ENCODE peak calls at places on chromosomes 5 and 9, in seven cellular contexts. Q is tibial artery, A is fibroblast of mammary gland, B is epithelial cell of proximal tubule, T is astrocyte of the spinal cord, P is HFF-Myc, J is brain microvascular endothelial cell. R is an unnamed sample.

GRCh38 chr5:134553816-134554215 is 28.3 kb downstream of the JADE2 start:
- DNase-seq in Q (no peak), A (no peak), B (no peak), T (no peak), P (no peak), J (no peak), R (no peak)

GRCh38 chr9:4489919-4490704 is at the start of gene SLC1A1:
- DNase-seq in Q (peak), A (peak), B (no peak), T (peak), P (no peak), J (peak), R (peak)

GRCh38 chr5:34923694-34924461 is 5.5 kb upstream of the DNAJC21 start:
- DNase-seq in Q (no peak), A (peak), B (peak), T (peak), P (peak), J (peak), R (peak)

GRCh38 chr9:7976167-7976755 is 176.7 kb upstream of the DMAC1 start:
- DNase-seq in Q (no peak), A (no peak), B (peak), T (peak), P (no peak), J (no peak), R (no peak)

GRCh38 chr5:90803376-90803775 is 244.8 kb downstream of the ADGRV1 start:
- DNase-seq in Q (no peak), A (no peak), B (no peak), T (no peak), P (no peak), J (no peak), R (no peak)

GRCh38 chr9:112921549-112921948 is 30.9 kb upstream of the SLC46A2 start:
- DNase-seq in Q (no peak), A (peak), B (no peak), T (peak), P (peak), J (peak), R (peak)

GRCh38 chr9:125233678-125234077 is 7.5 kb downstream of the HSPA5 start:
- DNase-seq in Q (no peak), A (peak), B (peak), T (peak), P (peak), J (peak), R (peak)

GRCh38 chr5:91357012-91357634 is 26.0 kb downstream of the ARRDC3 start:
- DNase-seq in Q (no peak), A (no peak), B (no peak), T (no peak), P (no peak), J (no peak), R (no peak)

GRCh38 chr5:149745-150450 is 41.4 kb upstream of the LRRC14B start:
- DNase-seq in Q (no peak), A (peak), B (no peak), T (peak), P (peak), J (no peak), R (peak)

GRCh38 chr9:136385015-136385414 is 11.5 kb upstream of the CARD9 start:
- DNase-seq in Q (no peak), A (no peak), B (no peak), T (no peak), P (no peak), J (no peak), R (no peak)

GRCh38 chr5:170501931-170502330 is 1.9 kb upstream of the KCNIP1 start:
- DNase-seq in Q (no peak), A (no peak), B (no peak), T (no peak), P (no peak), J (no peak), R (no peak)

GRCh38 chr9:89718635-89719034 is 113.8 kb downstream of the GADD45G start:
- DNase-seq in Q (no peak), A (no peak), B (no peak), T (no peak), P (no peak), J (no peak), R (no peak)

GRCh38 chr5:149108651-149109280 is 32.5 kb upstream of the ABLIM3 start:
- DNase-seq in Q (no peak), A (peak), B (no peak), T (no peak), P (no peak), J (no peak), R (peak)

GRCh38 chr9:120932086-120932818 is 5.7 kb upstream of the TRAF1 start:
- DNase-seq in Q (no peak), A (no peak), B (no peak), T (no peak), P (no peak), J (no peak), R (no peak)

GRCh38 chr9:91303741-91304140 is 58.0 kb downstream of the AUH start:
- DNase-seq in Q (no peak), A (no peak), B (no peak), T (no peak), P (no peak), J (no peak), R (no peak)

GRCh38 chr5:96434201-96434645 is 1.2 kb upstream of the PCSK1 start:
- DNase-seq in Q (peak), A (peak), B (peak), T (peak), P (peak), J (peak), R (peak)

GRCh38 chr5:68911840-68912690 is 181.7 kb upstream of the SLC30A5 start:
- DNase-seq in Q (no peak), A (peak), B (no peak), T (peak), P (peak), J (peak), R (peak)

GRCh38 chr5:171158581-171158980 is 150.5 kb upstream of the TLX3 start:
- DNase-seq in Q (no peak), A (no peak), B (no peak), T (no peak), P (no peak), J (no peak), R (no peak)

GRCh38 chr9:114687034-114687433 is 5.0 kb upstream of the TEX48 start:
- DNase-seq in Q (no peak), A (peak), B (no peak), T (peak), P (no peak), J (peak), R (no peak)

GRCh38 chr5:174596429-174596828 is 128.0 kb upstream of the MSX2 start:
- DNase-seq in Q (no peak), A (no peak), B (peak), T (no peak), P (no peak), J (peak), R (no peak)

GRCh38 chr5:152632380-152632779 is 227.3 kb upstream of the NMUR2 start:
- DNase-seq in Q (no peak), A (no peak), B (peak), T (no peak), P (no peak), J (no peak), R (no peak)

DNA sequence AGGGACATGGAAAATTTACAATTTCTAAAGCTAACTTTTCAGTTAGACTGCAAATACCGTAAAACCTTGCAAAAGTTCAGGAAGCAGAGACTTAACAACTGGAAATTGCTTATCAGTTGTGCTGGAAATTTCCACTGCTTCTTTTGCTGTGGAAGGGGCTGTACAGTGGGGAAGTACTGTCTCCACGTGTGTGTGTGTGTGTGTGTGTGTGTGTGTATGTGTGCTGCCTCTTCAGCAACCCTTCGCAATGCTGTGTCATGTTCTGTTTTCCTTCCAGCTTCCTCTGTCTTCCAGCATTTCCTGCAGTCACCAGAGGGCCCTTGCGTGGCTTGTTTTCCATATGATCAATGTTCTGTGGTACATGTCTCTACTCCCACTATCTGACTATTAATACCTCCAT is 87.5 kb upstream of the RANBP3L start:
- DNase-seq in Q (peak), A (peak), B (no peak), T (peak), P (no peak), J (no peak), R (peak)
- TF ChIP-seq CTCF in Q (no peak), A (no peak), B (no peak), T (no peak), P (no peak), J (no peak), R (no peak)

DNA sequence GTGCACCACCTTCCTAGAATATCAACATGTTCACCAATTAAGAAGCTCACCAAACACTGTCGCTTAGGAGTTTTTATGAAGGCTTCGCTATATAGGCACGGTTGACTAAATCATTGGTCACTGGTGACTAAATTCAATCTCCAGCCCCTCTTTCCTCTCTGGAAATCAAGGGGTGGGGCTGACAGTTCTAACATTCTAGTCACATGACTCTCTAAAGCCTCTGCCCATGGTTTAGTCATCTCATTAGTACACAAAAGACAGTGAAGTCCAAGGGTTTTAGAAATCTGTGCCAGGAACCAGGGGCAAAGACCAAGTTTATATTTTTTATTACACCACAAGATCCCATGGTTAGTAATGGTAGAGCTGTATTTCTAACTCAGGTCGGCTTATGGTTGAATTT is 243.2 kb downstream of the ELAVL2 start:
- DNase-seq in Q (no peak), A (no peak), B (peak), T (peak), P (no peak), J (no peak), R (no peak)
- H3K4me3 ChIP-seq in Q (no peak), A (no peak), B (no peak), T (no peak), P (no peak), J (no peak), R (no peak)

GRCh38 chr5:76717222-76718083 is 1.5 kb downstream of the F2R start:
- DNase-seq in Q (no peak), A (no peak), B (no peak), T (no peak), P (no peak), J (no peak), R (no peak)

GRCh38 chr5:76716456-76717157 is 681 bp downstream of the F2R start:
- DNase-seq in Q (peak), A (no peak), B (no peak), T (no peak), P (no peak), J (peak), R (peak)

GRCh38 chr5:76714771-76715483 is 999 bp upstream of the F2R start:
- DNase-seq in Q (no peak), A (no peak), B (no peak), T (no peak), P (no peak), J (no peak), R (peak)

GRCh38 chr5:76715484-76715733 is 517 bp upstream of the F2R start:
- DNase-seq in Q (no peak), A (no peak), B (no peak), T (no peak), P (no peak), J (no peak), R (no peak)

DNA sequence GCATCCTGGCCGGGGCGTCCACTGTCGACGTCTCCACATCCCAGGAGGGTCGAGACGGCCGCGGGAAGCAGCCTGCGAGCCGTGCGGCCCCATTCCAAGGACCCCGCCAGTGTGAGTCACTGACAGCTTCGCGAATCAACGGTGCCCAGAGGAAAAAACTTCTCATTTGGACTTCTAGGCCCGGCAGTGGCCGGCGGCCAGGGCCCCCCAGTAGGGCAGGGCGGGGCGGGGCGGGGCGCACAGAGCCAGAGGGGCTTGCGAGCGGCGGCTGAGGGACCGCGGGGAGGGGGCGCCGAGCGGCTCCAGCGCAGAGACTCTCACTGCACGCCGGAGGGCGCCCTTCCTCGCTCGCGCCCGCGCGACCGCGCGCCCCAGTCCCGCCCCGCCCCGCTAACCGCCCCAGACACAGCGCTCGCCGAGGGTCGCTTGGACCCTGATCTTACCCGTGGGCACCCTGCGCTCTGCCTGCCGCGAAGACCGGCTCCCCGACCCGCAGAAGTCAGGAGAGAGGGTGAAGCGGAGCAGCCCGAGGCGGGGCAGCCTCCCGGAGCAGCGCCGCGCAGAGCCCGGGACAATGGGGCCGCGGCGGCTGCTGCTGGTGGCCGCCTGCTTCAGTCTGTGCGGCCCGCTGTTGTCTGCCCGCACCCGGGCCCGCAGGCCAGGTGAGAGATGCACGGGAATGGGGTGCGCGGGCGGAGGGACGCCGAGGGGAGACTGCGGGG is at the start of gene F2R:
- DNase-seq in Q (peak), A (peak), B (no peak), T (peak), P (no peak), J (peak), R (peak)
- TF ChIP-seq CTCF in Q (no peak), A (peak), B (peak), T (peak), P (peak), J (peak), R (peak)

DNA sequence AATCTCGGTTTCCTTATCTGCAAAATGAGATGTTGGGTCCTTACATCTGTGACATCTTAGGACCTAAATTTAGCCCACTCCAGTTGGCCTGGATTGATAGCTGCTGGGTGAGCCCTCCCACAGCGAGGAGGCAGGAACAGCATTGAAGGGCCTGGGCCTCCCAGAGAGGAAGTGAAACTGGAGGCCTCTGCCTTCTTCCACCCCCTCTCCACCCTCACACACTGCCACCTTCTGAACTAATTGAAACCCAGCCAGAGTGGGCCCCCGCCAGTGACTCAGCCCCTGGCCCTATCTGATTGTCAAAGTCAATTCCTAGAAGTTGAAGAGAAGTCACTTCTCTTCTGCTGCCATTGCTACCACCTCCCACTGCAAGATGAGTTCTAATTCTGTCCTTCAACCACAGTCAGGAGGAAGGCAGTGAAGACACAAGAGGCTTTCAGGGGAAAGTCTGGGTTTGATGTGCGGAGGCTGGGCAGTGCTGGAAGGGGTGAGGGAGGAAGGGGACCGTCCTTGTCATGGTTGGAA is 55.2 kb upstream of the NEK6 start:
- DNase-seq in Q (peak), A (no peak), B (no peak), T (no peak), P (no peak), J (no peak), R (peak)
- H3K4me3 ChIP-seq in Q (no peak), A (no peak), B (no peak), T (no peak), P (no peak), J (no peak), R (no peak)

GRCh38 chr5:7686794-7687193 is 164.1 kb downstream of the CFAP90 start:
- DNase-seq in Q (no peak), A (no peak), B (no peak), T (no peak), P (no peak), J (no peak), R (no peak)
- TF ChIP-seq CTCF in Q (no peak), A (no peak), B (no peak), T (no peak), P (no peak), J (no peak), R (no peak)

R was measured in foreskin fibroblast.